ENCODE peak calls at places on chromosomes 7 and 10, in seven cellular contexts. Q, S, C, H, K, P and G are unnamed samples.
A peak's percentile ranks its signal among the peaks of the same experiment; 100 is the strongest.

GRCh38 chr7:44067064-44067951 is 1.9 kb upstream of the PGAM2 start:
- DNase-seq in Q (no peak), S (no peak), C (no peak), H (no peak), K (peak; percentile 19), P (no peak), G (peak; percentile 47)

GRCh38 chr7:158749396-158749795 is 44.8 kb upstream of the NCAPG2 start:
- DNase-seq in Q (no peak), S (no peak), C (no peak), H (no peak), K (no peak), P (no peak), G (no peak)

GRCh38 chr10:84308481-84309304 is 19.7 kb upstream of the CCSER2 start:
- DNase-seq in Q (no peak), S (peak; percentile 27), C (no peak), H (peak; percentile 42), K (no peak), P (no peak), G (peak; percentile 65)

GRCh38 chr7:121473645-121474300 is 77.7 kb upstream of the FAM3C start:
- DNase-seq in Q (no peak), S (no peak), C (no peak), H (no peak), K (no peak), P (no peak), G (no peak)

GRCh38 chr10:98460837-98461499 is 14.2 kb upstream of the HPS1 start:
- DNase-seq in Q (peak; percentile 59), S (peak; percentile 89), C (no peak), H (peak; percentile 56), K (peak; percentile 50), P (no peak), G (peak; percentile 63)

GRCh38 chr7:105245398-105246099 is 143.2 kb downstream of the SRPK2 start:
- DNase-seq in Q (no peak), S (no peak), C (no peak), H (no peak), K (no peak), P (no peak), G (no peak)

GRCh38 chr10:34543716-34544115 is 271.4 kb downstream of the PARD3 start:
- DNase-seq in Q (no peak), S (no peak), C (no peak), H (no peak), K (no peak), P (no peak), G (no peak)

GRCh38 chr10:102195301-102195870 is 30.7 kb upstream of the ELOVL3 start:
- DNase-seq in Q (no peak), S (no peak), C (no peak), H (no peak), K (no peak), P (no peak), G (no peak)

GRCh38 chr7:1087952-1088920 is at the start of gene GPER1:
- DNase-seq in Q (peak; percentile 75), S (peak; percentile 78), C (no peak), H (no peak), K (peak; percentile 44), P (no peak), G (peak; percentile 89)

GRCh38 chr10:992523-993340 is 4.5 kb downstream of the GTPBP4 start:
- DNase-seq in Q (no peak), S (no peak), C (no peak), H (no peak), K (no peak), P (no peak), G (no peak)

GRCh38 chr10:112559328-112559727 is 112.3 kb downstream of the VTI1A start:
- DNase-seq in Q (no peak), S (no peak), C (no peak), H (no peak), K (no peak), P (no peak), G (no peak)

GRCh38 chr10:112564337-112564736 is 117.3 kb downstream of the VTI1A start:
- DNase-seq in Q (no peak), S (no peak), C (no peak), H (no peak), K (no peak), P (no peak), G (no peak)

GRCh38 chr10:112562122-112562521 is 115.1 kb downstream of the VTI1A start:
- DNase-seq in Q (no peak), S (no peak), C (no peak), H (no peak), K (no peak), P (no peak), G (no peak)

GRCh38 chr10:112565434-112566053 is 118.5 kb downstream of the VTI1A start:
- DNase-seq in Q (peak; percentile 79), S (peak; percentile 41), C (no peak), H (no peak), K (peak; percentile 23), P (peak; percentile 36), G (no peak)

GRCh38 chr10:112562803-112563663 is 116.0 kb downstream of the VTI1A start:
- DNase-seq in Q (no peak), S (no peak), C (no peak), H (no peak), K (no peak), P (no peak), G (no peak)
- H3K4me3 ChIP-seq in Q (no peak overlapping the region), S (no peak overlapping the region), C (no peak overlapping the region), H (no peak overlapping the region), K (no peak overlapping the region), P (no peak overlapping the region), G (no peak overlapping the region)

DNA sequence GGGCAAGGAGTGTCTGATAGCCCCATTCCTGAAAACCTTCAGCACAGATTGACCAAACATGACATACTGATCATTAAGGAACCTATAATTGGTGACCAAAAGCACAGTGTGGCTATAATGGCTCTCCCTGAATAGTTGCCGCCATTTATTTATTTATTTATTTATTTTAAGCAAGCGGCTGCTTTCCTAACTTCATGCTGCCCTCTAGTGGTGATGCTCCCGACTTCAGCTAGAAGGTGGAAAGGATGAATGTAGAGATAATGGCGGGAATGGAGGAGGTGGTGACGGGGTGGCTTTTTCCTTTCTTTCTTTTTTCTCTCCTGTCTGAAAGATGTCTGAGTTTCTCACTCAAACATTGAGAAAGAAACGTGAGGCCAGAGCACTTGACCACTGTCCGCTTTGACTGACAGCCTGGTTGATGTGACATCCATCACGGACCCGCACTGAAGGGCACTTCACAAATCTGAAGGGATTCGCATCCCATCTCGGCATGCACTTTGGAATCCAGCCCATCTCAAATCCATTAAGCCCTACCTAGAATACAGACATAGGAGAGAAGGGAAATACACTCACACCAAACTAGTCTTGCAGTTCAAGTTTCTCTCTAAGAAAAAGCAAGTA is 1090.1 kb downstream of the KCNMA1 start:
- DNase-seq in Q (peak; percentile 91), S (peak; percentile 87), C (no peak), H (no peak), K (peak; percentile 91), P (peak; percentile 61), G (peak; percentile 84)
- H3K4me3 ChIP-seq in Q (no peak overlapping the region), S (no peak overlapping the region), C (no peak overlapping the region), H (no peak overlapping the region), K (no peak overlapping the region), P (no peak overlapping the region), G (no peak overlapping the region)

GRCh38 chr7:30332549-30332948 is 48.2 kb downstream of the ZNRF2 start:
- DNase-seq in Q (no peak), S (no peak), C (no peak), H (no peak), K (no peak), P (no peak), G (no peak)

GRCh38 chr7:30329706-30330105 is 45.3 kb downstream of the ZNRF2 start:
- DNase-seq in Q (no peak), S (no peak), C (no peak), H (no peak), K (no peak), P (no peak), G (no peak)

GRCh38 chr7:30327813-30328212 is 43.4 kb downstream of the ZNRF2 start:
- DNase-seq in Q (no peak), S (no peak), C (no peak), H (no peak), K (no peak), P (no peak), G (no peak)

GRCh38 chr7:30331338-30331737 is 46.9 kb downstream of the ZNRF2 start:
- DNase-seq in Q (no peak), S (no peak), C (no peak), H (no peak), K (no peak), P (no peak), G (no peak)

DNA sequence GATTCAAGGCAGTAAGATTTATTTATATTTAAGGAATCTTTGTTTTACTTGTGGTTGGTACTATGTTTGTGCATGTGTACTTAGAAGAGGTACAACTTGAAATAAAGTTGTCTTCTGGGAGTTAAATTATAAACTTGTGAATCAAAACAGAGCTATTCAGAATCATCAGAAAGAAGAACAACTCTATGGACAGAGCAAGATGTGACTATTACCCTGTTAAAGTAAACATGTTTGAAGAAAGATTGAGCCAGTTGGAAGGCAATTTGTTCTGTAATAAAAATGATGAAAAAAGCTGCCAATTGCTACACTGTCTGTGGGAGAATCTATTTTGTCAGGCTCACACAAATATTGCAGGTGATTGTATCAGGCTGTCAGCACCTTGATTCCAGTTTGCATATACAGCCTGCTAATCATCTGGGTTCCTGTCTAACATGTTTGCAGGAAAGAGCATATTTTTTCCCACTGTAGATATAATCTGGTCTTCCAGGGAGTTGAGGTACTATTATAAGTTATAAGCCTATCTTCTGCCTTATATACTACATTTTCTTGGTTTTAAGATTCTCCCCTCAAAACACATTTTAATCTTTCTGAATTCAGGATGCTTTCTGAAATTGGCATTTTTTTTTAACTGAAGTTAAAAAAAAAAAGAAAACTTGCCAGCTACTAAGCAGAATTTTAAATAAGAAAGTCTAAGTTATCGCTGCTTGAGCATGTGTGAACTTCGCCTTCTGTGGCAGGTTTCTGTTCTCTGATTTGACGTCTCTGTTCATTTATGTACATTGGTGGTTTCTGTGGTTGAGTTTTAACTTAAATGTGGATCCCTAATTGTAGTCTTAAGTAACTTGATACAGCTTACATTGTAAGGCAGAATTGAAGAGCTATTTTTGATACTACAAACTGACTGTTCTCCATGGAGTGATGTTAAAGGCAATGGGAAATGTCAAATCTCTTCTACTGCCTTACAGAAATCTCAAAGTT is 46.0 kb downstream of the ZNRF2 start:
- DNase-seq in Q (no peak), S (no peak), C (no peak), H (no peak), K (no peak), P (no peak), G (no peak)
- H3K4me3 ChIP-seq in Q (no peak overlapping the region), S (peak overlapping the region; percentile 1), C (peak overlapping the region; percentile 74), H (no peak overlapping the region), K (no peak overlapping the region), P (no peak overlapping the region), G (no peak overlapping the region)

DNA sequence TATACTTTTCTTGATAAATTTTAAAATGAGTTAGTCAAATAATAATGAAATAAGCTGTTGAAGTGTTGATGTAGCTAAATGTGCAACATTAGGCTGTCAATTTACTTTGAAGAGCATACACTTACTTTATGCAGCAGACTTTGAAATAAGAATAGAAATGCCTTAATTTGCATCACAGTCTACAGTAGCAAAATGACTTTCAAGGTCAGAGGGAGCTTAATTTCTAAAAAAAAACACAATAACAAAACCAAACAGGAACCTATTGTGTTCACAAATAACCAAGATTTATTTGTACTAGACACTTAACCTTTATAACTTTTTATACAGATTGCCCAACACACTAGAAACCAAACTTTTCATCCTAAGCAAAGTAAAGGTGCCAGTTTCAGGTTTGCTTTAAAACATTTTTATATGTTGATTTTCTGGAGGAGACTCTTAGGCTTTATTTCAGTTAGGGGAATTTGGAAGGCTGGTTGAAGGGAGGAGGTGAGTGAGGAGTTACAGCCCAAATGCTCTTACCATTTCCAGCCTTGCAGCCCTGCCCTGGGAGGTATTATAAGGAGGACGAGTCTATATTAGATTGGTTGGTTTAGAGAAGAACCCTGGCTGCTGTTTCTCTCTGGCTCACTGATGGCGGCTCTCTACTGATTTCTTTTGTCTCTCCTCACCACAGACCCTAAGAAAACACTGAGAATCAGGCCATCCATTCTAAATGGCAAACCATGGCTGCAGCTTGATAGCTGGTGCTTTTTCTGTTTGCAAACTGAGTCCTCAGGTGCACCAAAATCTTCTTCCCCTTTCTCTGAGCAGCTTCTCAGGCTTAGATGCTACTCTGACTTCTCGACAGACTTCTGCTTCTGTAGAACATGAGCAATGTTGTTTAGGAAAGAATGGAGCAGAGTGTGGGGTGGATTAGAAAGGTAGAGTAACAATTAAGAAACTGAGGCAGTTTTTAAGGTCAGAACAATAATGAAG is 55.2 kb upstream of the RPA3 start:
- DNase-seq in Q (no peak), S (no peak), C (no peak), H (no peak), K (no peak), P (no peak), G (no peak)
- H3K4me3 ChIP-seq in Q (no peak overlapping the region), S (no peak overlapping the region), C (no peak overlapping the region), H (no peak overlapping the region), K (no peak overlapping the region), P (no peak overlapping the region), G (no peak overlapping the region)